ENCODE peak calls at places on chromosome 19, in seven cellular contexts. J, D, S, W, Q, P and X are unnamed samples.

GRCh38 chr19:42267644-42268141 is 1.4 kb upstream of the CIC start:
- DNase-seq in J (no peak), D (no peak), S (no peak), W (no peak), Q (no peak), P (peak), X (no peak)

GRCh38 chr19:13887529-13887928 is 10.6 kb downstream of the NANOS3 start:
- DNase-seq in J (peak), D (peak), S (no peak), W (no peak), Q (peak), P (peak), X (no peak)

GRCh38 chr19:16859626-16860025 is 29.2 kb upstream of the F2RL3 start:
- DNase-seq in J (no peak), D (no peak), S (no peak), W (no peak), Q (no peak), P (no peak), X (no peak)

GRCh38 chr19:45773384-45773783 is 4.3 kb upstream of the SIX5 start:
- DNase-seq in J (no peak), D (no peak), S (peak), W (no peak), Q (no peak), P (no peak), X (peak)

GRCh38 chr19:43690890-43691289 is 20.9 kb upstream of the PLAUR start:
- DNase-seq in J (no peak), D (no peak), S (no peak), W (no peak), Q (no peak), P (no peak), X (no peak)

GRCh38 chr19:38551450-38551813 is 66.3 kb downstream of the MAP4K1 start:
- DNase-seq in J (no peak), D (no peak), S (no peak), W (no peak), Q (no peak), P (no peak), X (no peak)

GRCh38 chr19:12769689-12770088 is 5.7 kb downstream of the HOOK2 start:
- DNase-seq in J (no peak), D (no peak), S (peak), W (no peak), Q (no peak), P (no peak), X (no peak)

GRCh38 chr19:7898967-7899366 is 4.7 kb upstream of the MAP2K7 start:
- DNase-seq in J (no peak), D (no peak), S (no peak), W (no peak), Q (no peak), P (no peak), X (no peak)

GRCh38 chr19:49553451-49554271 is 25.9 kb downstream of the RCN3 start:
- DNase-seq in J (peak), D (peak), S (no peak), W (no peak), Q (no peak), P (peak), X (no peak)

GRCh38 chr19:34066007-34066656 is 106.2 kb upstream of the LSM14A start:
- DNase-seq in J (no peak), D (peak), S (no peak), W (no peak), Q (no peak), P (no peak), X (no peak)

GRCh38 chr19:55012294-55012693 is 25.8 kb downstream of the GP6 start:
- DNase-seq in J (no peak), D (no peak), S (no peak), W (no peak), Q (no peak), P (no peak), X (no peak)

GRCh38 chr19:46813570-46814358 is 25.4 kb upstream of the SLC1A5 start:
- DNase-seq in J (no peak), D (no peak), S (no peak), W (peak), Q (no peak), P (peak), X (no peak)

GRCh38 chr19:2186071-2186846 is 22.5 kb downstream of the DOT1L start:
- DNase-seq in J (no peak), D (no peak), S (no peak), W (peak), Q (no peak), P (peak), X (no peak)

GRCh38 chr19:28535352-28535775 is 677.6 kb downstream of the UQCRFS1 start:
- DNase-seq in J (no peak), D (no peak), S (peak), W (no peak), Q (no peak), P (no peak), X (no peak)

GRCh38 chr19:55688422-55689218 is 13.6 kb downstream of the EPN1 start:
- DNase-seq in J (no peak), D (no peak), S (peak), W (no peak), Q (no peak), P (no peak), X (no peak)

GRCh38 chr19:45217193-45217956 is 27.8 kb downstream of the EXOC3L2 start:
- DNase-seq in J (no peak), D (peak), S (no peak), W (no peak), Q (no peak), P (no peak), X (no peak)

GRCh38 chr19:14440049-14440448 is 6.9 kb downstream of the PKN1 start:
- DNase-seq in J (no peak), D (no peak), S (peak), W (peak), Q (peak), P (no peak), X (peak)

GRCh38 chr19:1819211-1819975 is 7.3 kb upstream of the ATP8B3 start:
- DNase-seq in J (no peak), D (no peak), S (no peak), W (no peak), Q (no peak), P (no peak), X (no peak)

GRCh38 chr19:13083008-13083404 is 19.7 kb downstream of the LYL1 start:
- DNase-seq in J (no peak), D (no peak), S (no peak), W (no peak), Q (no peak), P (no peak), X (no peak)